ENCODE peak calls at places on chromosome 19, in four cellular contexts. O, T, D and E are unnamed samples.
A peak's percentile ranks its signal among the peaks of the same experiment; 100 is the strongest.

GRCh38 chr19:21835810-21836444 is at the start of gene ZNF43:
- DNase-seq in O (peak; percentile 96), T (peak; percentile 91), D (peak; percentile 92), E (peak; percentile 87)

GRCh38 chr19:2294377-2295335 is 12.7 kb upstream of the PEAK3 start:
- DNase-seq in O (no peak), T (peak; percentile 85), D (peak; percentile 47), E (no peak)

GRCh38 chr19:46251415-46251814 is 21.9 kb downstream of the IGFL1 start:
- DNase-seq in O (no peak), T (no peak), D (no peak), E (no peak)

GRCh38 chr19:4909172-4909896 is at the start of gene UHRF1:
- DNase-seq in O (no peak), T (no peak), D (no peak), E (no peak)

GRCh38 chr19:12064266-12065099 is at the start of gene ZNF844:
- DNase-seq in O (peak; percentile 83), T (peak; percentile 87), D (peak; percentile 74), E (peak; percentile 64)

GRCh38 chr19:14528419-14529253 is 758 bp upstream of the TECR start:
- DNase-seq in O (no peak), T (no peak), D (no peak), E (no peak)

GRCh38 chr19:56097776-56098175 is 23.3 kb downstream of the ZNF787 start:
- DNase-seq in O (no peak), T (no peak), D (no peak), E (no peak)

GRCh38 chr19:48170817-48171347 is 402 bp downstream of the ZSWIM9 start:
- DNase-seq in O (no peak), T (no peak), D (no peak), E (no peak)

GRCh38 chr19:16660763-16661479 is at the start of gene TMEM38A:
- DNase-seq in O (no peak), T (no peak), D (no peak), E (no peak)

GRCh38 chr19:7731218-7731595 is 703 bp downstream of the CLEC4G start:
- DNase-seq in O (no peak), T (no peak), D (no peak), E (no peak)

GRCh38 chr19:55273978-55274707 is 5.8 kb downstream of the HSPBP1 start:
- DNase-seq in O (peak; percentile 71), T (no peak), D (no peak), E (no peak)

GRCh38 chr19:49119411-49120324 is at the start of gene PPFIA3:
- DNase-seq in O (no peak), T (no peak), D (peak; percentile 25), E (no peak)

GRCh38 chr19:13505761-13506549 is at the start of gene CACNA1A:
- DNase-seq in O (no peak), T (no peak), D (no peak), E (no peak)

GRCh38 chr19:47729468-47729798 is 15.9 kb upstream of the NOP53 start:
- DNase-seq in O (no peak), T (peak; percentile 61), D (peak; percentile 88), E (peak; percentile 89)

GRCh38 chr19:45884682-45885555 is 1.0 kb downstream of the IRF2BP1 start:
- DNase-seq in O (no peak), T (no peak), D (no peak), E (no peak)

GRCh38 chr19:14156122-14156521 is 19.7 kb upstream of the ASF1B start:
- DNase-seq in O (no peak), T (no peak), D (no peak), E (no peak)